ENCODE peak calls at places on chromosomes 3 and 15, in seven cellular contexts. T is GM03348; Y is mesendoderm; Q is NCI-H1436; J is stimulated activated CD8-positive, alpha-beta memory T cell treated with anti-CD3 and anti-CD28 coated beads, Interleukin-2, amount 100 ng/mL, for 1 hour; M is left colon; B is esophagus squamous epithelium. C is an unnamed sample.

GRCh38 chr15:85280203-85280602 is 100.2 kb upstream of the AKAP13 start:
- DNase-seq in T (no peak), Y (no peak), Q (no peak), J (no peak), M (no peak), B (no peak), C (no peak)

GRCh38 chr3:190318666-190319065 is 3.6 kb downstream of the CLDN1 start:
- DNase-seq in T (no peak), Y (no peak), Q (no peak), J (no peak), M (no peak), B (no peak), C (no peak)

GRCh38 chr3:188914556-188914955 is 257.2 kb upstream of the TPRG1 start:
- DNase-seq in T (no peak), Y (no peak), Q (no peak), J (no peak), M (no peak), B (no peak), C (no peak)

GRCh38 chr3:140541975-140542653 is 135.8 kb upstream of the TRIM42 start:
- DNase-seq in T (no peak), Y (no peak), Q (no peak), J (no peak), M (no peak), B (no peak), C (no peak)

GRCh38 chr3:68876112-68876713 is 56.1 kb downstream of the TAFA4 start:
- DNase-seq in T (peak; percentile 61), Y (peak; percentile 67), Q (peak; percentile 28), J (no peak), M (peak; percentile 7), B (no peak), C (no peak)

GRCh38 chr3:4988815-4989648 is 9.8 kb downstream of the BHLHE40 start:
- DNase-seq in T (no peak), Y (no peak), Q (no peak), J (no peak), M (peak; percentile 60), B (no peak), C (no peak)

GRCh38 chr15:65062726-65063125 is 5.1 kb downstream of the RASL12 start:
- DNase-seq in T (no peak), Y (no peak), Q (no peak), J (no peak), M (no peak), B (no peak), C (no peak)

GRCh38 chr15:63319065-63319464 is 41.7 kb downstream of the APH1B start:
- DNase-seq in T (no peak), Y (no peak), Q (no peak), J (no peak), M (no peak), B (no peak), C (no peak)

GRCh38 chr3:10816019-10816862 is at the start of gene SLC6A11:
- DNase-seq in T (no peak), Y (peak; percentile 56), Q (no peak), J (no peak), M (no peak), B (no peak), C (no peak)

GRCh38 chr15:29401644-29402043 is 132.0 kb upstream of the NSMCE3 start:
- DNase-seq in T (no peak), Y (no peak), Q (no peak), J (no peak), M (no peak), B (no peak), C (no peak)

GRCh38 chr3:197520311-197521276 is 35.2 kb downstream of the BDH1 start:
- DNase-seq in T (no peak), Y (peak; percentile 90), Q (no peak), J (no peak), M (peak; percentile 79), B (no peak), C (no peak)

GRCh38 chr3:69612791-69613190 is 126.5 kb upstream of the MITF start:
- DNase-seq in T (no peak), Y (no peak), Q (no peak), J (no peak), M (no peak), B (no peak), C (no peak)

GRCh38 chr15:61841461-61841860 is 218.8 kb downstream of the VPS13C start:
- DNase-seq in T (no peak), Y (no peak), Q (no peak), J (no peak), M (no peak), B (no peak), C (no peak)

GRCh38 chr3:123535580-123535979 is 49.3 kb downstream of the HACD2 start:
- DNase-seq in T (peak; percentile 52), Y (peak; percentile 5), Q (no peak), J (no peak), M (no peak), B (no peak), C (no peak)

GRCh38 chr3:42852443-42852842 is 23.2 kb downstream of the CYP8B1 start:
- DNase-seq in T (peak; percentile 30), Y (no peak), Q (no peak), J (no peak), M (no peak), B (no peak), C (no peak)

GRCh38 chr3:40718681-40719080 is 193.9 kb downstream of the ZNF621 start:
- DNase-seq in T (no peak), Y (no peak), Q (no peak), J (no peak), M (no peak), B (no peak), C (no peak)

GRCh38 chr3:196096382-196096953 is 14.6 kb upstream of the TFRC start:
- DNase-seq in T (no peak), Y (no peak), Q (no peak), J (no peak), M (peak; percentile 60), B (no peak), C (no peak)

GRCh38 chr3:126439968-126440708 is 35.6 kb downstream of the ZXDC start:
- DNase-seq in T (no peak), Y (no peak), Q (no peak), J (no peak), M (no peak), B (no peak), C (no peak)

C was measured in activated T-helper 1 cell treated with anti-CD3 and anti-CD28 coated beads, Interleukin-2, amount 50 U/mL, for 16 hours.